ENCODE peak calls at places on chromosomes 16 and 17, in ten cellular contexts. One of them, this sample, is unnamed.

GRCh38 chr17:57313276-57313835 is 57.0 kb downstream of the MSI2 start:
- DNase-seq in left ventricle myocardium inferior: no peak
- DNase-seq in Caki2: no peak
- DNase-seq in AG08395: no peak
- DNase-seq in NCI-H345: peak
- DNase-seq in right atrium auricular region: no peak
- DNase-seq in C1 segment of cervical spinal cord: no peak
- DNase-seq in AG10803: no peak
- DNase-seq in GM06990: no peak
- DNase-seq in astrocyte of the hippocampus: peak
- DNase-seq in this sample: no peak

GRCh38 chr16:86809458-86809955 is 231.2 kb downstream of the FOXL1 start:
- DNase-seq in left ventricle myocardium inferior: no peak
- DNase-seq in Caki2: peak
- DNase-seq in AG08395: peak
- DNase-seq in NCI-H345: no peak
- DNase-seq in right atrium auricular region: no peak
- DNase-seq in C1 segment of cervical spinal cord: no peak
- DNase-seq in AG10803: peak
- DNase-seq in GM06990: no peak
- DNase-seq in astrocyte of the hippocampus: peak
- DNase-seq in this sample: no peak

GRCh38 chr16:728131-728889 is 1.4 kb downstream of the HAGHL start:
- DNase-seq in left ventricle myocardium inferior: peak
- DNase-seq in Caki2: peak
- DNase-seq in AG08395: peak
- DNase-seq in NCI-H345: peak
- DNase-seq in right atrium auricular region: no peak
- DNase-seq in C1 segment of cervical spinal cord: peak
- DNase-seq in AG10803: peak
- DNase-seq in GM06990: peak
- DNase-seq in astrocyte of the hippocampus: peak
- DNase-seq in this sample: peak

GRCh38 chr17:72118588-72119279 is 2.1 kb upstream of the SOX9 start:
- DNase-seq in left ventricle myocardium inferior: peak
- DNase-seq in Caki2: peak
- DNase-seq in AG08395: peak
- DNase-seq in NCI-H345: peak
- DNase-seq in right atrium auricular region: peak
- DNase-seq in C1 segment of cervical spinal cord: peak
- DNase-seq in AG10803: peak
- DNase-seq in GM06990: no peak
- DNase-seq in astrocyte of the hippocampus: peak
- DNase-seq in this sample: no peak

GRCh38 chr17:77203436-77203835 is 62.7 kb downstream of the SEC14L1 start:
- DNase-seq in left ventricle myocardium inferior: no peak
- DNase-seq in Caki2: no peak
- DNase-seq in AG08395: no peak
- DNase-seq in NCI-H345: no peak
- DNase-seq in right atrium auricular region: no peak
- DNase-seq in C1 segment of cervical spinal cord: no peak
- DNase-seq in AG10803: no peak
- DNase-seq in GM06990: no peak
- DNase-seq in astrocyte of the hippocampus: no peak
- DNase-seq in this sample: no peak

GRCh38 chr16:86087561-86088230 is 188.7 kb downstream of the IRF8 start:
- DNase-seq in left ventricle myocardium inferior: no peak
- DNase-seq in Caki2: no peak
- DNase-seq in AG08395: no peak
- DNase-seq in NCI-H345: no peak
- DNase-seq in right atrium auricular region: no peak
- DNase-seq in C1 segment of cervical spinal cord: no peak
- DNase-seq in AG10803: no peak
- DNase-seq in GM06990: no peak
- DNase-seq in astrocyte of the hippocampus: no peak
- DNase-seq in this sample: no peak

GRCh38 chr16:49556252-49557069 is 182.9 kb downstream of the C16orf78 start:
- DNase-seq in left ventricle myocardium inferior: no peak
- DNase-seq in Caki2: peak
- DNase-seq in AG08395: no peak
- DNase-seq in NCI-H345: no peak
- DNase-seq in right atrium auricular region: no peak
- DNase-seq in C1 segment of cervical spinal cord: no peak
- DNase-seq in AG10803: peak
- DNase-seq in GM06990: no peak
- DNase-seq in astrocyte of the hippocampus: peak
- DNase-seq in this sample: no peak

GRCh38 chr17:8022358-8023038 is 16.4 kb upstream of the ALOX15B start:
- DNase-seq in left ventricle myocardium inferior: no peak
- DNase-seq in Caki2: no peak
- DNase-seq in AG08395: no peak
- DNase-seq in NCI-H345: no peak
- DNase-seq in right atrium auricular region: no peak
- DNase-seq in C1 segment of cervical spinal cord: no peak
- DNase-seq in AG10803: no peak
- DNase-seq in GM06990: no peak
- DNase-seq in astrocyte of the hippocampus: no peak
- DNase-seq in this sample: no peak

GRCh38 chr17:45345554-45346254 is 28.9 kb upstream of the MAP3K14 start:
- DNase-seq in left ventricle myocardium inferior: no peak
- DNase-seq in Caki2: no peak
- DNase-seq in AG08395: peak
- DNase-seq in NCI-H345: no peak
- DNase-seq in right atrium auricular region: no peak
- DNase-seq in C1 segment of cervical spinal cord: no peak
- DNase-seq in AG10803: peak
- DNase-seq in GM06990: no peak
- DNase-seq in astrocyte of the hippocampus: peak
- DNase-seq in this sample: no peak

GRCh38 chr17:59680314-59680713 is 26.9 kb downstream of the PTRH2 start:
- DNase-seq in left ventricle myocardium inferior: no peak
- DNase-seq in Caki2: no peak
- DNase-seq in AG08395: peak
- DNase-seq in NCI-H345: no peak
- DNase-seq in right atrium auricular region: no peak
- DNase-seq in C1 segment of cervical spinal cord: no peak
- DNase-seq in AG10803: peak
- DNase-seq in GM06990: no peak
- DNase-seq in astrocyte of the hippocampus: no peak
- DNase-seq in this sample: no peak

This sample was measured in T-helper 17 cell.